ENCODE peak calls at places on chromosomes 1 and 21, in ten cellular contexts. S, G, L, E, M, H, C, Q, T and J are unnamed samples.

GRCh38 chr1:210330279-210330866 is 1.7 kb downstream of the HHAT start:
- DNase-seq in H (no peak), Q (no peak), S (no peak), C (no peak), T (peak; percentile 38), L (no peak), M (no peak), G (no peak), E (no peak), J (no peak)

GRCh38 chr1:4156241-4156640 is 256.2 kb upstream of the C1orf174 start:
- DNase-seq in C (peak; percentile 41), Q (no peak), G (no peak), L (no peak), E (no peak), S (no peak), T (no peak), M (no peak), H (no peak), J (no peak)

GRCh38 chr1:35202048-35202719 is 9.2 kb upstream of the SFPQ start:
- DNase-seq in H (peak; percentile 83), E (peak; percentile 87), L (peak; percentile 90), T (peak; percentile 89), Q (peak; percentile 94), S (peak; percentile 78), G (peak; percentile 56), M (peak; percentile 75), C (peak; percentile 74), J (peak; percentile 90)

GRCh38 chr1:170402451-170403311 is 129.3 kb upstream of the GORAB start:
- DNase-seq in Q (no peak), M (peak; percentile 34), G (no peak), L (peak; percentile 47), T (no peak), S (no peak), E (no peak), H (peak; percentile 65), C (no peak), J (no peak)

GRCh38 chr1:17574502-17574901 is 35.0 kb downstream of the ARHGEF10L start:
- DNase-seq in S (no peak), M (no peak), G (no peak), L (no peak), E (no peak), Q (peak; percentile 67), T (no peak), C (no peak), H (peak; percentile 33), J (peak; percentile 78)

GRCh38 chr21:34020934-34021553 is 52.3 kb upstream of the MRPS6 start:
- DNase-seq in S (no peak), G (no peak), L (no peak), H (no peak), E (no peak), Q (no peak), M (no peak), T (no peak), C (no peak), J (no peak)

GRCh38 chr1:179146916-179147315 is 65.0 kb downstream of the TOR3A start:
- DNase-seq in G (no peak), L (peak; percentile 75), T (no peak), S (no peak), C (no peak), M (no peak), Q (no peak), E (peak; percentile 82), H (no peak), J (no peak)

GRCh38 chr1:19815801-19816736 is 986 bp upstream of the RNF186 start:
- DNase-seq in T (peak; percentile 17), L (no peak), M (no peak), Q (peak; percentile 55), C (peak; percentile 86), H (peak; percentile 96), S (no peak), E (no peak), G (no peak), J (no peak)

GRCh38 chr1:200206340-200206739 is 178.8 kb downstream of the NR5A2 start:
- DNase-seq in T (no peak), E (peak; percentile 91), S (no peak), Q (no peak), C (no peak), L (peak; percentile 79), M (no peak), H (no peak), G (no peak), J (no peak)

GRCh38 chr1:247551716-247552115 is 2.8 kb downstream of the GCSAML start:
- DNase-seq in C (no peak), Q (no peak), S (no peak), M (no peak), H (no peak), T (no peak), E (peak; percentile 52), G (no peak), L (peak; percentile 48), J (no peak)

GRCh38 chr1:63913533-63913932 is 139.7 kb downstream of the ROR1 start:
- DNase-seq in E (no peak), T (no peak), C (no peak), Q (no peak), G (no peak), H (no peak), M (no peak), S (no peak), L (no peak), J (no peak)

GRCh38 chr21:46126321-46127238 is 28.7 kb downstream of the COL6A2 start:
- DNase-seq in G (no peak), S (no peak), E (no peak), T (no peak), L (no peak), C (peak; percentile 71), M (no peak), H (no peak), Q (no peak), J (no peak)

GRCh38 chr1:19003371-19004290 is 47.2 kb upstream of the IFFO2 start:
- DNase-seq in G (no peak), S (no peak), T (peak; percentile 71), H (no peak), Q (no peak), C (no peak), M (no peak), L (peak; percentile 74), E (peak; percentile 11), J (no peak)

GRCh38 chr1:14913475-14914155 is 239.9 kb upstream of the TMEM51 start:
- DNase-seq in T (no peak), C (no peak), L (no peak), E (no peak), M (no peak), S (no peak), H (no peak), G (no peak), Q (peak; percentile 81), J (no peak)

GRCh38 chr1:221939598-221939997 is 197.7 kb upstream of the DUSP10 start:
- DNase-seq in M (no peak), C (peak; percentile 77), S (no peak), H (peak; percentile 93), G (no peak), L (no peak), Q (no peak), T (no peak), E (no peak), J (no peak)